ENCODE peak calls at places on chromosomes 1 and 21, in four cellular contexts. V is right lobe of liver, Y is aorta, Z is AG10803. C is an unnamed sample.

GRCh38 chr1:156901966-156902922 is 8.7 kb downstream of the PEAR1 start:
- DNase-seq in V (peak), Y (no peak), Z (peak), C (peak)

GRCh38 chr1:183893561-183894289 is 88.8 kb downstream of the RGL1 start:
- DNase-seq in V (no peak), Y (no peak), Z (no peak), C (no peak)

GRCh38 chr1:113109908-113110554 is 37.0 kb downstream of the LRIG2 start:
- DNase-seq in V (no peak), Y (no peak), Z (peak), C (peak)

GRCh38 chr1:228004331-228004871 is 2.4 kb upstream of the WNT3A start:
- DNase-seq in V (peak), Y (no peak), Z (peak), C (peak)

GRCh38 chr1:246373828-246374569 is 133.1 kb downstream of the SMYD3 start:
- DNase-seq in V (no peak), Y (no peak), Z (peak), C (peak)

GRCh38 chr1:40162791-40163441 is 1.7 kb downstream of the RLF start:
- DNase-seq in V (no peak), Y (no peak), Z (peak), C (peak)

GRCh38 chr1:225425211-225425786 is 2.5 kb downstream of the LBR start:
- DNase-seq in V (no peak), Y (no peak), Z (peak), C (peak)

GRCh38 chr1:102896771-102897170 is 211.6 kb downstream of the COL11A1 start:
- DNase-seq in V (no peak), Y (no peak), Z (no peak), C (no peak)

GRCh38 chr21:15094706-15095105 is 29.9 kb upstream of the NRIP1 start:
- DNase-seq in V (no peak), Y (no peak), Z (no peak), C (peak)

GRCh38 chr1:201731142-201731541 is 97.8 kb upstream of the IPO9 start:
- DNase-seq in V (no peak), Y (no peak), Z (no peak), C (no peak)

GRCh38 chr1:199907361-199907760 is 120.1 kb upstream of the NR5A2 start:
- DNase-seq in V (no peak), Y (no peak), Z (no peak), C (no peak)

GRCh38 chr1:221708987-221709386 is 32.9 kb downstream of the DUSP10 start:
- DNase-seq in V (no peak), Y (no peak), Z (peak), C (peak)

GRCh38 chr21:30444204-30444603 is 4.1 kb downstream of the KRTAP15-1 start:
- DNase-seq in V (no peak), Y (no peak), Z (no peak), C (no peak)

GRCh38 chr1:96771847-96772246 is 50.3 kb downstream of the PTBP2 start:
- DNase-seq in V (no peak), Y (no peak), Z (no peak), C (no peak)

GRCh38 chr1:156643266-156644092 is 1.6 kb downstream of the BCAN start:
- DNase-seq in V (no peak), Y (no peak), Z (no peak), C (no peak)

GRCh38 chr1:198156111-198156744 is 570 bp upstream of the NEK7 start:
- DNase-seq in V (no peak), Y (peak), Z (peak), C (peak)

GRCh38 chr1:107895403-107896181 is 69.4 kb downstream of the VAV3 start:
- DNase-seq in V (no peak), Y (no peak), Z (no peak), C (no peak)

GRCh38 chr1:2279210-2279639 is 51.1 kb downstream of the SKI start:
- DNase-seq in V (peak), Y (peak), Z (peak), C (peak)

GRCh38 chr1:121558514-121558913 is 373.7 kb downstream of the SRGAP2C start:
- DNase-seq in V (no peak), Y (no peak), Z (peak), C (peak)

GRCh38 chr1:199545780-199546179 is 481.7 kb upstream of the NR5A2 start:
- DNase-seq in V (no peak), Y (no peak), Z (no peak), C (peak)

GRCh38 chr1:179303173-179303572 is 9.6 kb downstream of the SOAT1 start:
- DNase-seq in V (no peak), Y (no peak), Z (no peak), C (no peak)

GRCh38 chr1:181079382-181079781 is 9.1 kb upstream of the IER5 start:
- DNase-seq in V (no peak), Y (no peak), Z (no peak), C (peak)

GRCh38 chr1:238465449-238465848 is 574.7 kb upstream of the ZP4 start:
- DNase-seq in V (no peak), Y (no peak), Z (peak), C (peak)

GRCh38 chr1:43975249-43975961 is 645 bp downstream of the ATP6V0B start:
- DNase-seq in V (peak), Y (peak), Z (peak), C (no peak)

GRCh38 chr1:60978421-60979357 is 103.7 kb upstream of the NFIA start:
- DNase-seq in V (peak), Y (peak), Z (peak), C (peak)

DNA sequence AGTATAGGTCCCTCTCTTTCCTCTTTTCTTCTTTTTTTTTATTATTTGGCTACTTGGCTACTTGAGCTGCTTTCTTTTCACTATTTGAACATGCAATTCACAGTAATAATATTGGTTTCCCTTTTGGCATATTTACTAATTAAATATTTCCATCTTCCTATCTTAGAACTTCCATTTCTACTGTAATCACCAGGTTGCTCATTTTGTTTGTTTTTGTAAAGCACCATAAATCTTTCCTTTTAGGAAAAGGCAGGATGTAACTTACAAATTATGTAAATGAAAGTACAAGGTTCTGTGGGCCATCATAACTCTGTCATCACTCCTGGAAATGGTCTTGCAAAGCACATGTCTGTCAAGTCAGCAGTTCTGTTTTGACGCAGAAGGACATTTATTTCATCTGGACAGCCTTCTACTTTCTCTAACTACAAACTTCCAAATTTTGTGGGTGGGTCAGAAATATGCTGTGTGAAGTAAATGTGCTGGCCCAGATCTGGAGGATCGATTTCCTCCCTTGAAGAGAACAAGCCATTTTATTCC is 71.7 kb upstream of the TNFSF18 start:
- DNase-seq in V (no peak), Y (no peak), Z (peak), C (peak)
- H3K4me3 ChIP-seq in V (no peak), Y (no peak), Z (peak), C (no peak)

GRCh38 chr1:32744063-32744410 is 41.5 kb upstream of the SYNC start:
- DNase-seq in V (no peak), Y (no peak), Z (no peak), C (no peak)

GRCh38 chr1:32742132-32742947 is 39.8 kb upstream of the SYNC start:
- DNase-seq in V (no peak), Y (no peak), Z (no peak), C (no peak)

GRCh38 chr1:32741417-32742131 is 39.0 kb upstream of the SYNC start:
- DNase-seq in V (no peak), Y (no peak), Z (no peak), C (no peak)

GRCh38 chr1:32742956-32743355 is 40.4 kb upstream of the SYNC start:
- DNase-seq in V (no peak), Y (no peak), Z (no peak), C (no peak)

GRCh38 chr1:32743380-32744062 is 41.0 kb upstream of the SYNC start:
- DNase-seq in V (no peak), Y (no peak), Z (no peak), C (no peak)
- H3K4me3 ChIP-seq in V (no peak), Y (no peak), Z (no peak), C (no peak)

GRCh38 chr1:115135681-115136080 is 46.4 kb upstream of the TSPAN2 start:
- DNase-seq in V (no peak), Y (no peak), Z (peak), C (peak)
- H3K4me3 ChIP-seq in V (no peak), Y (no peak), Z (no peak), C (no peak)

DNA sequence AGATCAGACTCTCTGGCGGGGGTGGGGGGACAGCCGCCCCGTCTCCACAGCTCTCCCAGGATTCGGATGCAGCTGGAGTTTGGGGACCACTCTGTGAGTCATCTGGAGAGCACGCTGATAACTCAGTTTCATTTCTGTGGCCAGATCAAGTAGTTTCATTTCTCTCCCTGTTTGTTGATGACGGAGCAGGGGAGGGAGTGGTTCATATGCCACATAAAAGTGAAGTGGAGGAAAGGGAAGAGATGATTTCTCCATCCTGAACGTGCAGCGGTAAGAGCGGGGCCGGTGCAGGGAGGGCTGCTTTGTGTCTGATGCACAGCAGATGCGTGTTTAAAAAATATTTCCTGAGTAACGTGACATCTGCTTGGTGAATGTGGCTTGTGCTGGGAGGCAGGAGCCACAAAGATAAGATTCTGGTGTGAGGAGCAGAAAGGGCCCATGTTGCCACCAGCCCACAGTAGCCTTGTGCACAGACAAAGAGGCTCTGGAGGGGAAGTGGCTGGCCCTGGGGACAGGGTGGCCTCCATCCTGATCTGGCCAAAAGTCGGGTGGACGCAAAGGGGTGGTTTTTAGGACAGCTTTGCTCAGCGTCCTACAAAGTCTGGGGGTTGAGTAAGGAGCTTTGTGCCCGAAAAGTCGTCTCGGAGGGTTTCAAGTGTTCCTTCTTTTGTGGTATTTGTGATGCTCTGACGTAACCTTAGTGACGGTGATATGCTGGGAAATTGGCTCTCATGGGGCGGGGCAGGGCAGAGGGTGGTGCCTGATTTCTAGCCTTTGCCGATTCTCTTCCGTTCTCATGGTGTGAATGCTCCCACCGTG is at the start of gene MX2:
- DNase-seq in V (peak), Y (peak), Z (peak), C (peak)
- H3K4me3 ChIP-seq in V (peak), Y (no peak), Z (peak), C (peak)

GRCh38 chr1:165443539-165444289 is 1.2 kb downstream of the RXRG start:
- DNase-seq in V (no peak), Y (no peak), Z (no peak), C (no peak)
- H3K4me3 ChIP-seq in V (no peak), Y (no peak), Z (no peak), C (no peak)

DNA sequence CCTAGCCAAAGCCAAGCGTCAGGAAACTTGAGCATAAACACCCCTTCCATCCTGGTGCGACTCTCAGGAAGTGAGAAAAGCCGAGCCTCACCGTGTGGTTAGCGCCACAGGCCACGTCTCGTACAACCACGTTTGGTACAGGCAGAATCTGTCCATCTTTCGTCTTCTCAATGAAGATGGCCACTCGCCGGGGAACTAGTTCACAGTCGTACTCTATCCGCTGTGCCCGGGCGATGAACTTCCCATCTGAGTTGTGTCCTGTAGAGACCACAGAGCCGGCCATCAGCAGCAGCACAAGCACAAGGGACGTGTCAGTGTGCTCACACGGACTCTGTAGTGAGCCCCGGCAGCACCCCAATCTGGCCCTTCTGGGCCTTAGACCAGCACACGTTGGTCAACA is 23.1 kb downstream of the RCC2 start:
- DNase-seq in V (no peak), Y (no peak), Z (no peak), C (no peak)
- H3K4me3 ChIP-seq in V (no peak), Y (no peak), Z (no peak), C (no peak)